ENCODE peak calls at places on chromosomes 11 and 22, in five cellular contexts. T, I, S, K and N are unnamed samples.

GRCh38 chr11:14270690-14271542 is 88.1 kb downstream of the RRAS2 start:
- DNase-seq in T (no peak), I (no peak), S (no peak), K (no peak), N (no peak)

GRCh38 chr22:36374603-36375024 is 13.2 kb downstream of the MYH9 start:
- DNase-seq in T (peak; percentile 81), I (no peak), S (no peak), K (no peak), N (no peak)

GRCh38 chr22:19705181-19705934 is 8.9 kb upstream of the SEPTIN5 start:
- DNase-seq in T (no peak), I (peak; percentile 96), S (no peak), K (no peak), N (no peak)

GRCh38 chr11:109435121-109435742 is 13.2 kb downstream of the C11orf87 start:
- DNase-seq in T (peak; percentile 66), I (no peak), S (no peak), K (no peak), N (no peak)

GRCh38 chr11:2590131-2590950 is 109.5 kb downstream of the KCNQ1OT1 start:
- DNase-seq in T (no peak), I (no peak), S (no peak), K (no peak), N (no peak)

GRCh38 chr22:40094449-40094848 is 83.3 kb upstream of the TNRC6B start:
- DNase-seq in T (no peak), I (no peak), S (peak; percentile 30), K (no peak), N (no peak)

GRCh38 chr22:45977551-45978274 is 751 bp upstream of the WNT7B start:
- DNase-seq in T (no peak), I (peak; percentile 68), S (no peak), K (no peak), N (no peak)

GRCh38 chr11:21561589-21561988 is 631.3 kb upstream of the ANO5 start:
- DNase-seq in T (no peak), I (no peak), S (no peak), K (no peak), N (no peak)

GRCh38 chr11:114321621-114322257 is 25.5 kb downstream of the NNMT start:
- DNase-seq in T (no peak), I (no peak), S (peak; percentile 92), K (no peak), N (no peak)

GRCh38 chr11:2582436-2582931 is 117.3 kb downstream of the KCNQ1OT1 start:
- DNase-seq in T (no peak), I (peak; percentile 22), S (no peak), K (peak; percentile 45), N (no peak)

GRCh38 chr11:19913893-19914249 is 201.2 kb downstream of the NAV2 start:
- DNase-seq in T (no peak), I (no peak), S (no peak), K (no peak), N (no peak)

GRCh38 chr11:90919332-90919731 is 696.5 kb upstream of the CHORDC1 start:
- DNase-seq in T (no peak), I (no peak), S (no peak), K (no peak), N (no peak)

DNA sequence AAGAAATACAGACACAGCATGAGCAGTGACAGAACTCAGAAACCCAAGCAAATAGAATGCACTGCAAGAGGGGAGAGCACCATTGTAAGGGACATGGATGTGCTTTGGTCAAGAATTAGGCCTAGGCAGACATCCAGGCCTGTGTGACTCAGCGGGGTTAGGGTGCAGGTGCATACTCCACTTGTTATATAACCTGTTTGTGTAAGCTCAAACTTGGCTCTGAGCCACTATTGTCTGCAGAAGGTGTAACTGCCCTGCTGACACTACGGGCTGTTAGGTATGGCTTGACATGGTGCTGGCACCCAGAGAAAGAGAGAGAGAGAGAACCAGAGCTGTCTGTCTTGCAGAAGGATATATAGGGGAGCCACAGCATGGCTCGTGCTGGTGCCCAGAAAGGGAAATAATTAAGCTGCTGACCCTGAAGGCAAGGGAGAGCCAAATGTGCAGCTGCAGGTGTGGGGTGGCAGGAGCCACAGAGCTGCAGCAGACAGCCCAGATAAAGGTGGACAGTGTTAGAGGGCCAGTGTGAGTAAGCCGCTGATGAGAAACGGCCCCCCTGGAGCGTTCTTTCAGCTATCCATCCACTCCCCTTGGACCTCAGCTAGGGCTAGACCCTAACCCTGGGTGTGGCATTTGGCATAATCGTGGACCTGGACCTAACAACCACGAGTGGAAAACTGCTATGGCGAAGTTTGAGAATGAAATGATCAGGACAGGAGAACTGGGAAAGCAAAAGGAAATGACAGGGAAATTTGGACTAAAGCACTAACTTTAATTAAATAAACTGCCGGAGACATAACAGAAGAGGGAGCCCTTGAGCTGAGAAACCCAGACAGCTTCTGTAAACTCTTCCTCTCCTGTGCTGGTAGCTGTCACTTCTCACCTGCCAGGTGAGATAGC is 253.0 kb upstream of the CCDC179 start:
- DNase-seq in T (peak; percentile 44), I (peak; percentile 48), S (peak; percentile 37), K (peak; percentile 33), N (no peak)
- TF ChIP-seq CTCF in T (peak; percentile 65), I (peak; percentile 85), S (peak; percentile 57), K (peak; percentile 34), N (peak; percentile 83)

GRCh38 chr11:64562723-64563351 is 28.2 kb upstream of the SLC22A12 start:
- DNase-seq in T (no peak), I (no peak), S (no peak), K (no peak), N (no peak)
- TF ChIP-seq CTCF in T (no peak), I (no peak), S (no peak), K (no peak), N (no peak)

GRCh38 chr22:37929390-37929789 is 23.3 kb downstream of the MICALL1 start:
- DNase-seq in T (no peak), I (no peak), S (no peak), K (no peak), N (no peak)

GRCh38 chr22:37930270-37930951 is 23.0 kb downstream of the C22orf23 start:
- DNase-seq in T (peak; percentile 13), I (peak; percentile 56), S (peak; percentile 27), K (no peak), N (no peak)

GRCh38 chr22:37931893-37932389 is 21.5 kb downstream of the C22orf23 start:
- DNase-seq in T (no peak), I (no peak), S (no peak), K (no peak), N (no peak)

GRCh38 chr22:37932401-37932800 is 21.0 kb downstream of the C22orf23 start:
- DNase-seq in T (no peak), I (no peak), S (no peak), K (no peak), N (no peak)

DNA sequence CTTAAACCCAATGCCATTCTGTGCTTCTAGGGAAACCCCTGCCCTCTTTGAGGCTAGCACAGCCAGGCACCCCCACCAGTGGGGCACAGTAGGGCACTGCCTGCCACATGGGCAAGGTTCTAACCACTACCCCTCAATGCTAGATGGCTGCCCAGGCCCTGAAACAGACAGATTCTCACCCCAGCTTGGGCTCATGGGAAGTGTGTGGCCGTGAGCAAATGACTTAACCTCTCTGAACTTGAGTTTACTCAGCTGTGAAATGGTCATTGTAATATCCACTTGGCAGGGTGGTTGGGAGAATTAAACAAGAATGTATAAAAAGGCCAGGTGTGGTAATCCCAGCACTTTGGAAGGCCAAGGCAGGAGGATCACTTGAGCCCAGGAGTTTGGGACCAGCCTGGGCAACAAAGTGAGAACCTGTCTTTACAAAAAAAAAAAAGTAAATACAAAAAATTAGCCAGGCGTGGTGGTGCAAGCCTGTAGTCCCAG is 22.4 kb downstream of the C22orf23 start:
- DNase-seq in T (no peak), I (no peak), S (no peak), K (no peak), N (no peak)
- TF ChIP-seq CTCF in T (peak; percentile 4), I (no peak), S (no peak), K (no peak), N (peak; percentile 29)

GRCh38 chr11:30753994-30754393 is 167.8 kb upstream of the MPPED2 start:
- DNase-seq in T (no peak), I (no peak), S (no peak), K (no peak), N (no peak)

GRCh38 chr11:30762188-30762587 is 176.0 kb upstream of the MPPED2 start:
- DNase-seq in T (no peak), I (no peak), S (no peak), K (no peak), N (no peak)

GRCh38 chr11:30760341-30760740 is 174.2 kb upstream of the MPPED2 start:
- DNase-seq in T (no peak), I (no peak), S (no peak), K (no peak), N (no peak)

GRCh38 chr11:30758946-30759501 is 172.9 kb upstream of the MPPED2 start:
- DNase-seq in T (no peak), I (no peak), S (peak; percentile 36), K (no peak), N (no peak)

GRCh38 chr11:30758012-30758411 is 171.9 kb upstream of the MPPED2 start:
- DNase-seq in T (no peak), I (no peak), S (no peak), K (no peak), N (no peak)
- TF ChIP-seq CTCF in T (no peak), I (no peak), S (no peak), K (no peak), N (no peak)

GRCh38 chr11:66491315-66491935 is 11.2 kb downstream of the DPP3 start:
- DNase-seq in T (no peak), I (peak; percentile 74), S (no peak), K (peak; percentile 51), N (no peak)
- TF ChIP-seq CTCF in T (peak; percentile 24), I (peak; percentile 77), S (peak; percentile 35), K (peak; percentile 63), N (peak; percentile 46)

GRCh38 chr11:74121804-74122203 is 49.0 kb downstream of the C2CD3 start:
- DNase-seq in T (no peak), I (no peak), S (no peak), K (no peak), N (no peak)

GRCh38 chr11:74123008-74123448 is 47.8 kb downstream of the C2CD3 start:
- DNase-seq in T (no peak), I (no peak), S (no peak), K (no peak), N (no peak)
- TF ChIP-seq CTCF in T (no peak), I (no peak), S (no peak), K (no peak), N (peak; percentile 12)

GRCh38 chr22:28741758-28742561 is at the start of the genes CHEK2 and HSCB:
- DNase-seq in T (peak; percentile 96), I (peak; percentile 100), S (peak; percentile 99), K (peak; percentile 93), N (peak; percentile 99)
- TF ChIP-seq CTCF in T (peak; percentile 24), I (no peak), S (no peak), K (no peak), N (peak; percentile 2)